ENCODE peak calls at places on chromosomes 7 and 10, in nine cellular contexts. L, V, P, W, Y, C, X, T and F are unnamed samples.

GRCh38 chr7:102439963-102440795 is 6.8 kb downstream of the ORAI2 start:
- DNase-seq in L (no peak), V (peak), P (peak), W (no peak), Y (peak), C (peak), X (no peak), T (peak), F (peak)

GRCh38 chr10:9060314-9060713 is 1005.8 kb downstream of the GATA3 start:
- DNase-seq in L (no peak), V (no peak), P (no peak), W (no peak), Y (no peak), C (no peak), X (no peak), T (no peak), F (no peak)

GRCh38 chr7:2495402-2496309 is 19.5 kb upstream of the GRIFIN start:
- DNase-seq in L (no peak), V (no peak), P (no peak), W (peak), Y (no peak), C (no peak), X (no peak), T (no peak), F (no peak)

GRCh38 chr7:115941703-115942268 is 88.8 kb downstream of the TFEC start:
- DNase-seq in L (no peak), V (no peak), P (no peak), W (no peak), Y (no peak), C (peak), X (no peak), T (peak), F (peak)

GRCh38 chr10:80540644-80541143 is 3.0 kb downstream of the SH2D4B start:
- DNase-seq in L (no peak), V (no peak), P (no peak), W (no peak), Y (no peak), C (no peak), X (no peak), T (no peak), F (no peak)

GRCh38 chr10:13496931-13497330 is 31.9 kb downstream of the BEND7 start:
- DNase-seq in L (no peak), V (no peak), P (no peak), W (no peak), Y (no peak), C (no peak), X (no peak), T (no peak), F (no peak)

GRCh38 chr10:32979041-32979440 is 21.0 kb upstream of the ITGB1 start:
- DNase-seq in L (no peak), V (peak), P (no peak), W (no peak), Y (no peak), C (no peak), X (no peak), T (no peak), F (no peak)

GRCh38 chr7:76346097-76346496 is 12.7 kb downstream of the YWHAG start:
- DNase-seq in L (no peak), V (no peak), P (no peak), W (no peak), Y (no peak), C (no peak), X (no peak), T (no peak), F (no peak)

GRCh38 chr10:60865198-60865783 is 78.7 kb downstream of the RHOBTB1 start:
- DNase-seq in L (no peak), V (no peak), P (no peak), W (no peak), Y (no peak), C (no peak), X (no peak), T (no peak), F (no peak)

GRCh38 chr7:6271091-6271658 is 1.2 kb downstream of the CYTH3 start:
- DNase-seq in L (no peak), V (no peak), P (no peak), W (no peak), Y (no peak), C (peak), X (peak), T (peak), F (peak)

GRCh38 chr7:116534790-116535189 is 10.0 kb downstream of the CAV1 start:
- DNase-seq in L (no peak), V (no peak), P (no peak), W (no peak), Y (no peak), C (no peak), X (peak), T (no peak), F (no peak)

GRCh38 chr10:29877798-29878491 is 181.4 kb downstream of the JCAD start:
- DNase-seq in L (no peak), V (no peak), P (no peak), W (peak), Y (no peak), C (no peak), X (peak), T (no peak), F (peak)

GRCh38 chr7:155509025-155509724 is 37.2 kb downstream of the CNPY1 start:
- DNase-seq in L (no peak), V (no peak), P (no peak), W (no peak), Y (no peak), C (no peak), X (no peak), T (no peak), F (no peak)

GRCh38 chr10:72107325-72108003 is 19.1 kb upstream of the SPOCK2 start:
- DNase-seq in L (no peak), V (no peak), P (no peak), W (no peak), Y (peak), C (no peak), X (no peak), T (no peak), F (no peak)

GRCh38 chr7:43626695-43627094 is 43.8 kb downstream of the STK17A start:
- DNase-seq in L (no peak), V (no peak), P (no peak), W (no peak), Y (no peak), C (no peak), X (no peak), T (no peak), F (no peak)

GRCh38 chr7:76074972-76075370 is 27.1 kb downstream of the MDH2 start:
- DNase-seq in L (no peak), V (no peak), P (no peak), W (no peak), Y (no peak), C (peak), X (no peak), T (no peak), F (peak)

GRCh38 chr7:28748934-28749584 is 209.1 kb downstream of the TRIL start:
- DNase-seq in L (no peak), V (no peak), P (no peak), W (no peak), Y (no peak), C (peak), X (peak), T (peak), F (peak)

GRCh38 chr7:39952378-39952777 is 2.3 kb downstream of the CDK13 start:
- DNase-seq in L (no peak), V (no peak), P (no peak), W (no peak), Y (peak), C (peak), X (no peak), T (peak), F (no peak)

GRCh38 chr10:117139581-117140524 is 1.8 kb upstream of the VAX1 start:
- DNase-seq in L (no peak), V (no peak), P (no peak), W (peak), Y (no peak), C (no peak), X (no peak), T (no peak), F (no peak)

GRCh38 chr7:136874393-136875032 is 6.1 kb downstream of the CHRM2 start:
- DNase-seq in L (no peak), V (no peak), P (peak), W (no peak), Y (no peak), C (peak), X (no peak), T (peak), F (peak)

GRCh38 chr10:14349081-14349480 is 18.4 kb upstream of the FRMD4A start:
- DNase-seq in L (no peak), V (no peak), P (no peak), W (no peak), Y (no peak), C (no peak), X (no peak), T (no peak), F (no peak)

GRCh38 chr7:128030263-128030998 is 806 bp downstream of the LRRC4 start:
- DNase-seq in L (no peak), V (no peak), P (no peak), W (no peak), Y (no peak), C (no peak), X (no peak), T (no peak), F (no peak)

GRCh38 chr10:15236340-15236739 is 67.8 kb upstream of the NMT2 start:
- DNase-seq in L (no peak), V (no peak), P (no peak), W (no peak), Y (no peak), C (no peak), X (no peak), T (peak), F (no peak)

GRCh38 chr7:84364708-84365107 is 170.1 kb upstream of the SEMA3A start:
- DNase-seq in L (peak), V (peak), P (no peak), W (no peak), Y (no peak), C (peak), X (no peak), T (peak), F (no peak)

GRCh38 chr7:38628630-38629385 is 2.4 kb downstream of the AMPH start:
- DNase-seq in L (peak), V (peak), P (no peak), W (no peak), Y (no peak), C (peak), X (no peak), T (peak), F (no peak)

GRCh38 chr7:153130052-153130451 is 370.5 kb downstream of the ACTR3B start:
- DNase-seq in L (no peak), V (no peak), P (no peak), W (no peak), Y (no peak), C (no peak), X (no peak), T (no peak), F (no peak)

GRCh38 chr10:14478639-14479038 is 147.9 kb upstream of the FRMD4A start:
- DNase-seq in L (peak), V (peak), P (no peak), W (peak), Y (no peak), C (peak), X (peak), T (peak), F (peak)

GRCh38 chr7:111992601-111993000 is 213.6 kb downstream of the DOCK4 start:
- DNase-seq in L (no peak), V (no peak), P (no peak), W (no peak), Y (no peak), C (peak), X (no peak), T (peak), F (no peak)

GRCh38 chr7:129741011-129741410 is 129.5 kb downstream of the NRF1 start:
- DNase-seq in L (no peak), V (no peak), P (no peak), W (no peak), Y (no peak), C (no peak), X (no peak), T (no peak), F (no peak)

GRCh38 chr7:121537031-121537430 is 140.9 kb upstream of the FAM3C start:
- DNase-seq in L (no peak), V (no peak), P (no peak), W (no peak), Y (no peak), C (no peak), X (no peak), T (no peak), F (no peak)

GRCh38 chr7:27918503-27918902 is 178.5 kb downstream of the TAX1BP1 start:
- DNase-seq in L (no peak), V (no peak), P (no peak), W (no peak), Y (no peak), C (no peak), X (no peak), T (no peak), F (no peak)

GRCh38 chr10:11272915-11273389 is 255.3 kb downstream of the CELF2 start:
- DNase-seq in L (no peak), V (no peak), P (no peak), W (no peak), Y (no peak), C (no peak), X (no peak), T (no peak), F (no peak)

GRCh38 chr10:23338155-23338828 is 6.3 kb downstream of the C10orf67 start:
- DNase-seq in L (no peak), V (no peak), P (peak), W (no peak), Y (peak), C (peak), X (no peak), T (no peak), F (no peak)

GRCh38 chr10:84267503-84268126 is 22.8 kb downstream of the RGR start:
- DNase-seq in L (no peak), V (no peak), P (peak), W (no peak), Y (peak), C (peak), X (no peak), T (peak), F (peak)

GRCh38 chr10:45526309-45526708 is 146.3 kb downstream of the ZFAND4 start:
- DNase-seq in L (no peak), V (no peak), P (no peak), W (no peak), Y (no peak), C (no peak), X (no peak), T (no peak), F (no peak)

GRCh38 chr10:118213456-118213855 is 128.7 kb downstream of the FAM204A start:
- DNase-seq in L (no peak), V (no peak), P (no peak), W (no peak), Y (no peak), C (no peak), X (no peak), T (no peak), F (no peak)

GRCh38 chr7:135798104-135798503 is 49.5 kb upstream of the FAM180A start:
- DNase-seq in L (no peak), V (no peak), P (no peak), W (no peak), Y (no peak), C (no peak), X (no peak), T (no peak), F (no peak)

GRCh38 chr10:13961096-13961495 is 369.6 kb downstream of the FRMD4A start:
- DNase-seq in L (peak), V (peak), P (no peak), W (no peak), Y (peak), C (peak), X (no peak), T (peak), F (peak)

GRCh38 chr10:49408437-49409306 is 12.8 kb upstream of the DRGX start:
- DNase-seq in L (no peak), V (no peak), P (peak), W (no peak), Y (no peak), C (no peak), X (no peak), T (no peak), F (no peak)
- TF ChIP-seq CTCF in L (peak), V (no peak), P (peak), W (no peak), Y (peak), C (no peak), X (no peak), T (peak), F (peak)

DNA sequence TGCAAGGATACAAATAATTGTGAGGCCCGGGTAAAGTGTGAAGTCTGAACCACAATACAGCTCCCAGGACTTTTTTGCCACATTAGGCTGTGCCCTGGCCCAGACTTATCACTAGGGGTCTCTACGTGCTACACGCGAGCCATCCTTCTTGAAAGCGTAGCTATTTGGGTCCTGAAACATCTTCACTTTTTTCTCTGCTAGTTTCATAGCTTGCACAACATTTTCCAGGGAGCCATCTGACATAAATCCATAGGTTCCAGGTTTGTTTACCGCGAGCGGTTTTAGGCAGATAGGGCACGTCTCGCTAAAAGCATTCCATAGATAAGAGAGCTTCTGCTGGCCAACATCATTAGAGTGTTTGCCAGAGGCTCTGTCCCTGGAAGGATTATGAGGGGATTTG is 226.5 kb downstream of the RPS24 start:
- DNase-seq in L (no peak), V (no peak), P (peak), W (no peak), Y (no peak), C (peak), X (no peak), T (no peak), F (no peak)
- TF ChIP-seq CTCF in L (peak), V (no peak), P (peak), W (no peak), Y (no peak), C (peak), X (no peak), T (no peak), F (no peak)

DNA sequence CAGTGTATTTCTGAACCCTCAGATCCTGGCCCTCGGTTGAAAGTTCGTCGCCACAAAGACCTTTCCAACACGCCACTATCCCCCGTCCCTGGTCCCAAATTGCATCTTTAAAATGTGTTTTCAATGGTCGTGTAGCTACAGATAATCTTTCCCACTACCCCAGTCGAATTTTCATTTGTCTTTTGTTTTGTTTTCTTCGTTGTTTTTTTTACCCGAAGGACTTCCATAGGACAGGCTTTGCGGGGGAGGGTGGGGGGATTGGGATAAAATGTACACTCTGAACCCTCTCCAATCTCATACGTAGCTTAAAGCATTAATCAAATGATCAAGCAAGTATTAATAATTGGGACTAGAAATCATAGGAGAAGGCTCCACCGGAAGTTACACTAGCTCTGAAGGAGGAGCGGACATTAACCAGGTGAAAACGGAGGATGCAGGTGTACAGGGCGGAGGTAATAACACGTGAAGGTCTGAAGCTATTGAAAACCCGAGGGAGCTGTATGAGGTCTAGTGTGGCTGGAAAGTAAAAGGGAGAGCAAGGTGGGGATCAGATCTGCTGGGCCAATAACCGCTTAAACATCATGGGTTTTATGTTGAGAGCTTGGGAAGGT is 32.8 kb upstream of the PHF14 start:
- DNase-seq in L (no peak), V (no peak), P (no peak), W (no peak), Y (no peak), C (no peak), X (no peak), T (no peak), F (no peak)
- TF ChIP-seq CTCF in L (no peak), V (no peak), P (no peak), W (no peak), Y (no peak), C (no peak), X (no peak), T (no peak), F (no peak)

GRCh38 chr10:55629792-55630490 is 731.1 kb downstream of the ZWINT start:
- DNase-seq in L (no peak), V (no peak), P (peak), W (peak), Y (no peak), C (peak), X (no peak), T (peak), F (peak)
- TF ChIP-seq CTCF in L (peak), V (peak), P (peak), W (peak), Y (peak), C (peak), X (no peak), T (peak), F (peak)

GRCh38 chr7:15687645-15688025 is 1.2 kb upstream of the MEOX2 start:
- DNase-seq in L (no peak), V (no peak), P (no peak), W (no peak), Y (no peak), C (no peak), X (peak), T (no peak), F (peak)
- TF ChIP-seq CTCF in L (no peak), V (no peak), P (no peak), W (no peak), Y (no peak), C (no peak), X (no peak), T (no peak), F (peak)

DNA sequence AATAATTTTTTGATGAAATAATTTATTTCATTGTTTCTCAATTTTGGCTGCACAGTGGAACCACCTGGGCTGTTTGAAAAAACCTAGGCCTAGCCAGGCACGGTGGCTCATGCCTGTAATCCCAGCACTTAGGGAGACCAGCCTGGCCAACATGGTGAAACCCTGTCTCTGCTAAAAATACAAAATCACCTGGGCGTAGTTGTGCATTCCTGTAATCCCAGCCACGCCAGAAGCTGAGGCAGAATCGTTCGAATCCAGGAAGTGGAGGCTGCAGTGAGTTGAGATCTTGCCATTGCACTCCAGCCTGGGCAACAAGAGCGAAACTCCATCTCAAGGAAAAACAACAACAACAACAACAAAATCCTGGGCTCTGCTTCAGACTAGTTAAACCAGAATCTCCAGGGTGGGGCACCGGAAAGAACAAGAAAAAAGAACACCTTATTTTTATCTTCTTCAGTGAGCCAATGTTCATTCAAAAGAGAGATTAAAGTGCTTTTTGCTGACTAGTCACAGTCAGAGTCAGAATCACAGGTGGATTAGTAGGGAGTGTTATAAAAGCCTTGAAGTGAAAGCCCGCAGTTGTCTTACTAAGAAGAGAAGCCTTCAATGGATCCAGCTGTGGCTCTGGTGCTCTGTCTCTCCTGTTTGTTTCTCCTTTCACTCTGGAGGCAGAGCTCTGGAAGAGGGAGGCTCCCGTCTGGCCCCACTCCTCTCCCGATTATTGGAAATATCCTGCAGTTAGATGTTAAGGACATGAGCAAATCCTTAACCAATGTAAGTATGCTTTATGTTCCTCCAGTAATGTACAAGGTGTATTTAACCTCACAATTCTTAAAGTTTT is at the start of gene CYP2C18:
- DNase-seq in L (no peak), V (no peak), P (no peak), W (no peak), Y (no peak), C (no peak), X (no peak), T (no peak), F (no peak)
- TF ChIP-seq CTCF in L (no peak), V (no peak), P (no peak), W (no peak), Y (no peak), C (no peak), X (no peak), T (no peak), F (no peak)